ENCODE peak calls at places on chromosomes 5 and 9, in four cellular contexts. L, A, Y and I are unnamed samples.

GRCh38 chr5:132436936-132437335 is 53.6 kb downstream of the IRF1 start:
- DNase-seq in L (no peak), Y (peak), A (no peak), I (no peak)

GRCh38 chr9:93301911-93302525 is 118.1 kb downstream of the WNK2 start:
- DNase-seq in L (peak), A (no peak), Y (peak), I (no peak)

GRCh38 chr9:12785251-12785880 is 10.5 kb downstream of the LURAP1L start:
- DNase-seq in A (peak), Y (no peak), L (no peak), I (peak)

GRCh38 chr9:77442436-77442835 is 205.7 kb downstream of the GNA14 start:
- DNase-seq in Y (peak), A (no peak), L (no peak), I (no peak)

GRCh38 chr5:148792649-148793048 is 33.8 kb upstream of the ADRB2 start:
- DNase-seq in L (no peak), Y (no peak), A (no peak), I (no peak)

GRCh38 chr5:154971501-154971900 is 30.6 kb downstream of the MRPL22 start:
- DNase-seq in A (no peak), L (peak), Y (no peak), I (no peak)

GRCh38 chr5:14655146-14655741 is 9.3 kb upstream of the OTULIN start:
- DNase-seq in A (no peak), L (no peak), Y (no peak), I (no peak)

GRCh38 chr9:131627326-131627845 is 82.1 kb downstream of the PRRT1B start:
- DNase-seq in Y (no peak), A (no peak), L (peak), I (no peak)

GRCh38 chr9:115461284-115461683 is 343.3 kb upstream of the TNC start:
- DNase-seq in L (no peak), A (no peak), Y (no peak), I (no peak)

GRCh38 chr5:9188131-9188530 is 357.7 kb downstream of the SEMA5A start:
- DNase-seq in L (peak), Y (no peak), A (no peak), I (no peak)

GRCh38 chr5:135240781-135241360 is 158.2 kb downstream of the MACROH2A1 start:
- DNase-seq in L (no peak), A (no peak), Y (no peak), I (no peak)

GRCh38 chr9:97749928-97750327 is 52.8 kb upstream of the XPA start:
- DNase-seq in L (peak), Y (no peak), A (no peak), I (no peak)

GRCh38 chr5:60295423-60295822 is 401.9 kb upstream of the PDE4D start:
- DNase-seq in Y (no peak), L (peak), A (peak), I (peak)

GRCh38 chr9:89421595-89421994 is 76.3 kb downstream of the SEMA4D start:
- DNase-seq in A (no peak), L (no peak), Y (no peak), I (no peak)

GRCh38 chr9:124409410-124409809 is 5.8 kb downstream of the PSMB7 start:
- DNase-seq in Y (no peak), A (no peak), L (no peak), I (no peak)

GRCh38 chr9:131633491-131634031 is 88.2 kb downstream of the PRRT1B start:
- DNase-seq in L (peak), A (no peak), Y (no peak), I (no peak)

GRCh38 chr5:10306806-10307205 is 896 bp downstream of the CMBL start:
- DNase-seq in A (no peak), Y (no peak), L (no peak), I (no peak)

GRCh38 chr9:38651400-38652042 is 31.1 kb upstream of the ANKRD18A start:
- DNase-seq in Y (no peak), L (no peak), A (no peak), I (no peak)

GRCh38 chr5:32852535-32852934 is 141.4 kb downstream of the NPR3 start:
- DNase-seq in Y (no peak), A (no peak), L (peak), I (peak)

GRCh38 chr9:111076519-111076918 is 38.2 kb upstream of the LPAR1 start:
- DNase-seq in Y (no peak), L (no peak), A (no peak), I (no peak)

GRCh38 chr9:101398930-101399640 is 434 bp downstream of the ZNF189 start:
- DNase-seq in L (no peak), Y (no peak), A (no peak), I (no peak)